ENCODE peak calls at places on chromosomes 5 and 9, in four cellular contexts. E is SK-MEL-5, J is choroid plexus epithelial cell, L is iris pigment epithelial cell. W is an unnamed sample.

GRCh38 chr5:178216779-178217178 is 12.4 kb downstream of the HNRNPAB start:
- DNase-seq in J (no peak), E (no peak), L (no peak), W (no peak)

GRCh38 chr5:157447246-157447645 is 12.8 kb upstream of the NIPAL4 start:
- DNase-seq in L (no peak), E (no peak), J (no peak), W (no peak)

GRCh38 chr9:107739601-107740082 is 250.1 kb upstream of the KLF4 start:
- DNase-seq in E (no peak), L (no peak), J (no peak), W (peak; percentile 14)

GRCh38 chr9:111966851-111967250 is 70.2 kb downstream of the UGCG start:
- DNase-seq in L (peak; percentile 70), J (no peak), E (no peak), W (peak; percentile 38)

GRCh38 chr5:41193462-41194166 is 19.7 kb downstream of the C6 start:
- DNase-seq in L (peak; percentile 65), E (no peak), J (peak; percentile 99), W (peak; percentile 75)

GRCh38 chr9:137387034-137387890 is 35.7 kb downstream of the EXD3 start:
- DNase-seq in E (no peak), L (peak; percentile 31), J (peak; percentile 42), W (no peak)

GRCh38 chr5:170429014-170429413 is 39.8 kb upstream of the KCNMB1 start:
- DNase-seq in J (peak; percentile 44), E (peak; percentile 55), L (peak; percentile 20), W (peak; percentile 5)

GRCh38 chr9:94525396-94526035 is 29.4 kb upstream of the PCAT7 start:
- DNase-seq in L (no peak), E (no peak), J (no peak), W (no peak)

GRCh38 chr9:105438136-105438839 is 9.5 kb upstream of the FSD1L start:
- DNase-seq in J (peak; percentile 94), E (no peak), L (peak; percentile 97), W (peak; percentile 86)

GRCh38 chr5:16669776-16670175 is 53.0 kb upstream of the RETREG1 start:
- DNase-seq in J (peak; percentile 95), E (no peak), L (peak; percentile 92), W (peak; percentile 87)

GRCh38 chr5:16233730-16234129 is 54.1 kb upstream of the MARCHF11 start:
- DNase-seq in E (no peak), J (no peak), L (no peak), W (no peak)

GRCh38 chr9:121286973-121287721 is 19.2 kb downstream of the GSN start:
- DNase-seq in J (peak; percentile 94), L (peak; percentile 94), E (peak; percentile 97), W (peak; percentile 95)

GRCh38 chr5:68277427-68277826 is 61.9 kb downstream of the PIK3R1 start:
- DNase-seq in J (peak; percentile 62), L (peak; percentile 81), E (no peak), W (no peak)

GRCh38 chr5:87121315-87122170 is 146.1 kb upstream of the RASA1 start:
- DNase-seq in L (peak; percentile 95), J (peak; percentile 92), E (peak; percentile 40), W (peak; percentile 81)

GRCh38 chr9:137798901-137799629 is 78.5 kb upstream of the CACNA1B start:
- DNase-seq in E (no peak), L (no peak), J (no peak), W (no peak)

GRCh38 chr9:100577776-100578448 is at the start of gene CAVIN4:
- DNase-seq in J (peak; percentile 48), E (no peak), L (peak; percentile 83), W (peak; percentile 27)

GRCh38 chr5:16740476-16740875 is 123.7 kb upstream of the RETREG1 start:
- DNase-seq in L (no peak), E (no peak), J (no peak), W (no peak)

GRCh38 chr5:173917788-173918786 is 29.9 kb downstream of the CPEB4 start:
- DNase-seq in J (peak; percentile 91), L (peak; percentile 89), E (peak; percentile 81), W (peak; percentile 88)

GRCh38 chr5:1636981-1637638 is 113.3 kb upstream of the LPCAT1 start:
- DNase-seq in L (no peak), E (no peak), J (no peak), W (no peak)

GRCh38 chr9:613771-614347 is 227.6 kb upstream of the DMRT1 start:
- DNase-seq in J (peak; percentile 94), E (peak; percentile 91), L (peak; percentile 87), W (peak; percentile 89)

GRCh38 chr5:33969572-33970452 is 14.7 kb downstream of the SLC45A2 start:
- DNase-seq in L (peak; percentile 73), J (peak; percentile 87), E (peak; percentile 71), W (peak; percentile 72)

GRCh38 chr9:123346826-123347225 is 9.2 kb upstream of the CRB2 start:
- DNase-seq in J (no peak), E (no peak), L (no peak), W (no peak)

GRCh38 chr5:32017638-32018429 is 156.3 kb downstream of the GOLPH3 start:
- DNase-seq in L (no peak), J (peak; percentile 69), E (no peak), W (peak; percentile 62)

GRCh38 chr5:163578652-163579051 is 73.2 kb downstream of the MAT2B start:
- DNase-seq in E (no peak), L (no peak), J (no peak), W (no peak)

GRCh38 chr5:137888875-137889759 is at the start of gene PKD2L2:
- DNase-seq in J (peak; percentile 95), E (peak; percentile 89), L (peak; percentile 91), W (peak; percentile 90)